ENCODE peak calls at places on chromosomes 6 and 20, in eight cellular contexts. J, G, N, H, U, W, D and A are unnamed samples.
A peak's percentile ranks its signal among the peaks of the same experiment; 100 is the strongest.

GRCh38 chr6:152642578-152643375 is 5.6 kb upstream of the SYNE1 start:
- DNase-seq in J (peak; percentile 24), G (peak; percentile 62), N (peak; percentile 69), H (peak; percentile 84), U (no peak), W (peak; percentile 84), D (peak; percentile 70), A (peak; percentile 51)

GRCh38 chr6:10381133-10381829 is 33.6 kb downstream of the TFAP2A start:
- DNase-seq in J (peak; percentile 69), G (no peak), N (no peak), H (no peak), U (no peak), W (no peak), D (no peak), A (peak; percentile 33)

GRCh38 chr20:37670426-37670825 is 23.4 kb upstream of the CTNNBL1 start:
- DNase-seq in J (no peak), G (peak; percentile 89), N (no peak), H (no peak), U (no peak), W (no peak), D (peak; percentile 47), A (no peak)

GRCh38 chr6:39849764-39850163 is 57.6 kb downstream of the DAAM2 start:
- DNase-seq in J (no peak), G (no peak), N (no peak), H (no peak), U (no peak), W (no peak), D (no peak), A (no peak)

GRCh38 chr6:170516783-170517616 is 36.1 kb downstream of the PSMB1 start:
- DNase-seq in J (peak; percentile 45), G (peak; percentile 76), N (peak; percentile 44), H (peak; percentile 74), U (no peak), W (no peak), D (peak; percentile 49), A (peak; percentile 62)

GRCh38 chr6:124462746-124463145 is 499.5 kb upstream of the RNF217 start:
- DNase-seq in J (no peak), G (no peak), N (no peak), H (no peak), U (no peak), W (no peak), D (no peak), A (no peak)

GRCh38 chr6:75933387-75933975 is 139.0 kb downstream of the IMPG1 start:
- DNase-seq in J (no peak), G (no peak), N (no peak), H (no peak), U (no peak), W (no peak), D (no peak), A (no peak)

GRCh38 chr6:17144016-17144415 is 42.2 kb downstream of the STMND1 start:
- DNase-seq in J (no peak), G (no peak), N (no peak), H (no peak), U (no peak), W (no peak), D (no peak), A (no peak)

GRCh38 chr6:100203391-100203790 is 209.4 kb upstream of the MCHR2 start:
- DNase-seq in J (no peak), G (no peak), N (no peak), H (no peak), U (no peak), W (no peak), D (no peak), A (no peak)

GRCh38 chr20:24102749-24103148 is 114.2 kb upstream of the GGTLC1 start:
- DNase-seq in J (no peak), G (no peak), N (no peak), H (no peak), U (no peak), W (no peak), D (no peak), A (no peak)

GRCh38 chr20:24106155-24106800 is 117.7 kb upstream of the GGTLC1 start:
- DNase-seq in J (no peak), G (no peak), N (no peak), H (no peak), U (no peak), W (no peak), D (no peak), A (no peak)

GRCh38 chr20:24098886-24099285 is 110.3 kb upstream of the GGTLC1 start:
- DNase-seq in J (no peak), G (no peak), N (no peak), H (no peak), U (no peak), W (no peak), D (no peak), A (no peak)

GRCh38 chr20:24100370-24101011 is 111.9 kb upstream of the GGTLC1 start:
- DNase-seq in J (peak; percentile 36), G (peak; percentile 55), N (peak; percentile 78), H (peak; percentile 41), U (no peak), W (no peak), D (peak; percentile 45), A (peak; percentile 77)

GRCh38 chr20:24102290-24102689 is 113.7 kb upstream of the GGTLC1 start:
- DNase-seq in J (no peak), G (no peak), N (peak; percentile 19), H (peak; percentile 15), U (no peak), W (no peak), D (no peak), A (peak; percentile 53)
- TF ChIP-seq CTCF in J (peak; percentile 24), G (peak; percentile 51), N (peak; percentile 57), H (peak; percentile 64), U (peak; percentile 58), W (peak; percentile 18), D (peak; percentile 17), A (peak; percentile 52)

GRCh38 chr6:130313206-130313605 is 52.6 kb upstream of the TMEM200A start:
- DNase-seq in J (no peak), G (no peak), N (no peak), H (no peak), U (no peak), W (no peak), D (no peak), A (no peak)
- TF ChIP-seq CTCF in J (no peak), G (peak; percentile 2), N (no peak), H (peak; percentile 27), U (peak; percentile 36), W (no peak), D (no peak), A (no peak)

GRCh38 chr20:25040438-25040831 is 17.5 kb downstream of the ACSS1 start:
- DNase-seq in J (no peak), G (no peak), N (no peak), H (no peak), U (no peak), W (peak; percentile 62), D (peak; percentile 31), A (no peak)

GRCh38 chr20:25039697-25040437 is 18.1 kb downstream of the ACSS1 start:
- DNase-seq in J (no peak), G (no peak), N (no peak), H (no peak), U (no peak), W (peak; percentile 85), D (peak; percentile 67), A (no peak)

GRCh38 chr20:25037288-25038102 is 20.4 kb downstream of the ACSS1 start:
- DNase-seq in J (no peak), G (no peak), N (no peak), H (no peak), U (no peak), W (peak; percentile 36), D (no peak), A (peak; percentile 46)

GRCh38 chr20:25038103-25038410 is 19.9 kb downstream of the ACSS1 start:
- DNase-seq in J (no peak), G (no peak), N (no peak), H (no peak), U (no peak), W (no peak), D (no peak), A (no peak)

DNA sequence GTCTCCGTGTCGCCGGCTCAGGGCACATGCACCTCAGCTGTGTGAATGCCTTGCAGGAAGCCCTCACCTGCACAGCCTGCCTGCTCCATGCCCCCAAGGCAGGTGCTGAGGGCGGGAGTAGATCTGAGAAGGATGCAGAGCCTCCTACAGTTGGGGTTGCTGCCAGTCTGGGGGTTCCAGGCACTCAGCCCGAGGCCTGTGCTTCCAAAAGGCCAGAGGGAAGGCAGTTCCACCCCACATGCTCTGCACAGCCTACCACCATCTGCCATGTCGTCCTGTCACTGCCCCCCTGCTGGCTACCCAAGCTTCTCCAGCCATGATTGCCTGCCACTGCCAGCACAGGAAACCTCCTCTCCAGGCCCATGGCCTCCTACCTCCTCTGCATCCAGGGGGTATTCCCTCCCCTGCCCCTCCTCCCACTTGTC is 19.3 kb downstream of the ACSS1 start:
- DNase-seq in J (no peak), G (no peak), N (no peak), H (no peak), U (no peak), W (peak; percentile 66), D (no peak), A (no peak)
- TF ChIP-seq CTCF in J (no peak), G (no peak), N (no peak), H (no peak), U (no peak), W (no peak), D (no peak), A (no peak)

GRCh38 chr6:130293800-130294199 is 71.0 kb upstream of the SAMD3 start:
- DNase-seq in J (peak; percentile 62), G (no peak), N (peak; percentile 55), H (peak; percentile 53), U (no peak), W (no peak), D (no peak), A (peak; percentile 55)
- TF ChIP-seq CTCF in J (peak; percentile 58), G (peak; percentile 19), N (peak; percentile 51), H (peak; percentile 76), U (peak; percentile 73), W (peak; percentile 19), D (peak; percentile 48), A (peak; percentile 59)

DNA sequence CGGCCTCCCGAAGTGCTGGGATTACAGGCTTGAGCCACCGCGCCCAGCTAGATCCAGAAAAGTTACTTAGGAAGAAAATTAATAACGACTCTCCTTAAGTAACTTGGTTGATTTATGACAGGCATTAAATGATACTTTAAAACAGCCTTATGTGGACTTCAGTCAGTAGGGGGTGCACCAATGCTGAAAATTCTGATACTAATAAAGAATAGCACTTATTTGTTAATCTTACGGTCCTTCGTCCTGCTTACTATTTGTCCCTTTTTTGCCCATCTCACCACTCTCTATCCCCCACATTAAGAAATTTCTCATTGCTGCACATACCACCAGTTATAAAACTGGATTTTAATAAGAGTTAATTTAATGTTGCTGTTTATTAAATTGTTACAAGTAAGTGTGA is 12.7 kb upstream of the PRELID3B start:
- DNase-seq in J (peak; percentile 34), G (no peak), N (no peak), H (peak; percentile 33), U (no peak), W (no peak), D (no peak), A (peak; percentile 43)
- TF ChIP-seq CTCF in J (no peak), G (peak; percentile 41), N (peak; percentile 27), H (peak; percentile 72), U (peak; percentile 30), W (peak; percentile 11), D (peak; percentile 36), A (peak; percentile 52)

DNA sequence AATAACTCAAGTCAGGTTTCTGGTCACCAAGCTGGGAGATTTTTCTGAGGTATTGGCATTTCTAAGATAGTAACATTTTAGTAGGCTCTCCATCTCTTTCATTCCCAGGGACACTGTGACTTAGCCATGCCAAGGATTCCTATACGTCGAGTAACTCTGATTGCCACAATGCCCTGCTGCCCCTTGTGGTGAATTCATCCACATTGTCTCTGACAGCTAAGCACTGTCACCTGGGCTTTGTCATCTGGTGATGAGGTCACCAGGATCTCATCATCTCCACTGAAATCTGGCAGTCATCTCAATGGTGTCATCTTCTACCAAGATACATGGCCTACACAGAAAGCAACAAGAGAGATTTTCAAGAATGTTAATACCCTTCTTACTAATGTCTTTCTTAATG is 246.6 kb downstream of the CD109 start:
- DNase-seq in J (no peak), G (no peak), N (no peak), H (no peak), U (no peak), W (no peak), D (no peak), A (no peak)
- TF ChIP-seq CTCF in J (no peak), G (no peak), N (no peak), H (peak; percentile 25), U (no peak), W (no peak), D (no peak), A (no peak)